ENCODE peak calls at places on chromosome 9, in four cellular contexts. C is GM23248, Q is PC-3, R is OCI-LY7. M is an unnamed sample.

GRCh38 chr9:93302586-93303257 is 118.8 kb downstream of the WNK2 start:
- DNase-seq in R (peak), Q (peak), C (peak), M (peak)

GRCh38 chr9:132908635-132909034 is 29.9 kb downstream of the SPACA9 start:
- DNase-seq in Q (no peak), R (no peak), C (no peak), M (no peak)

GRCh38 chr9:27491164-27491563 is 32.9 kb upstream of the IFNK start:
- DNase-seq in Q (no peak), R (peak), C (peak), M (no peak)

GRCh38 chr9:35726876-35727438 is 5.0 kb downstream of the TLN1 start:
- DNase-seq in R (peak), C (peak), Q (peak), M (no peak)

GRCh38 chr9:127087411-127087810 is 35.0 kb downstream of the ANGPTL2 start:
- DNase-seq in C (no peak), R (no peak), Q (no peak), M (no peak)

GRCh38 chr9:12695474-12695873 is 2.3 kb downstream of the TYRP1 start:
- DNase-seq in C (peak), Q (no peak), R (no peak), M (no peak)

GRCh38 chr9:99595796-99596195 is 225.9 kb upstream of the NR4A3 start:
- DNase-seq in C (no peak), Q (no peak), R (peak), M (no peak)

GRCh38 chr9:5336683-5337082 is 3.0 kb downstream of the RLN1 start:
- DNase-seq in Q (no peak), C (no peak), R (peak), M (peak)

GRCh38 chr9:127137640-127138360 is 15.4 kb upstream of the ANGPTL2 start:
- DNase-seq in Q (no peak), C (no peak), R (no peak), M (no peak)

GRCh38 chr9:82560036-82560435 is 502.9 kb downstream of the RASEF start:
- DNase-seq in C (no peak), Q (no peak), R (no peak), M (no peak)

GRCh38 chr9:126420643-126421564 is 94.3 kb downstream of the MVB12B start:
- DNase-seq in Q (peak), R (no peak), C (peak), M (no peak)

GRCh38 chr9:121169094-121169601 is 32.5 kb downstream of the RAB14 start:
- DNase-seq in Q (peak), R (peak), C (peak), M (no peak)

GRCh38 chr9:125241863-125242739 is 958 bp upstream of the HSPA5 start:
- DNase-seq in R (no peak), Q (no peak), C (peak), M (no peak)

GRCh38 chr9:79610019-79610760 is 38.4 kb downstream of the TLE4 start:
- DNase-seq in R (no peak), Q (no peak), C (peak), M (no peak)

GRCh38 chr9:97501177-97501971 is at the start of gene TMOD1:
- DNase-seq in C (peak), Q (peak), R (no peak), M (peak)

GRCh38 chr9:132948482-132949050 is 4.2 kb upstream of the TSC1 start:
- DNase-seq in Q (no peak), R (no peak), C (no peak), M (no peak)

GRCh38 chr9:5563886-5564285 is 53.6 kb downstream of the PDCD1LG2 start:
- DNase-seq in Q (peak), C (peak), R (no peak), M (no peak)

GRCh38 chr9:120319452-120319851 is 260.5 kb downstream of the CDK5RAP2 start:
- DNase-seq in R (no peak), Q (no peak), C (no peak), M (no peak)

GRCh38 chr9:18730241-18730640 is 256.3 kb downstream of the ADAMTSL1 start:
- DNase-seq in R (no peak), C (no peak), Q (no peak), M (no peak)

GRCh38 chr9:137320555-137321384 is 18.7 kb upstream of the NRARP start:
- DNase-seq in Q (no peak), R (peak), C (no peak), M (no peak)

GRCh38 chr9:22913026-22913425 is 466.4 kb downstream of the DMRTA1 start:
- DNase-seq in Q (no peak), C (no peak), R (no peak), M (no peak)

GRCh38 chr9:14249527-14249926 is 64.4 kb downstream of the NFIB start:
- DNase-seq in C (no peak), R (no peak), Q (no peak), M (no peak)

GRCh38 chr9:68706579-68707201 is 1.6 kb downstream of the PIP5K1B start:
- DNase-seq in R (peak), Q (no peak), C (no peak), M (peak)

GRCh38 chr9:125476645-125477044 is 215.0 kb downstream of the GAPVD1 start:
- DNase-seq in C (no peak), Q (no peak), R (no peak), M (no peak)

GRCh38 chr9:34590376-34591090 is 1.0 kb upstream of the CNTFR start:
- DNase-seq in C (no peak), Q (no peak), R (no peak), M (no peak)

GRCh38 chr9:93181672-93182435 is 2.1 kb upstream of the WNK2 start:
- DNase-seq in C (no peak), Q (no peak), R (no peak), M (no peak)

GRCh38 chr9:107243757-107244156 is 39.3 kb upstream of the RAD23B start:
- DNase-seq in R (no peak), Q (peak), C (peak), M (peak)

GRCh38 chr9:110591526-110591925 is 12.0 kb upstream of the SVEP1 start:
- DNase-seq in Q (peak), C (peak), R (no peak), M (no peak)

GRCh38 chr9:37499297-37499696 is 13.5 kb downstream of the POLR1E start:
- DNase-seq in Q (no peak), C (no peak), R (no peak), M (no peak)

GRCh38 chr9:133566382-133566781 is 31.9 kb downstream of the ADAMTSL2 start:
- DNase-seq in C (no peak), Q (no peak), R (no peak), M (no peak)

GRCh38 chr9:130741831-130742449 is 48.4 kb downstream of the EXOSC2 start:
- DNase-seq in R (no peak), Q (peak), C (peak), M (no peak)

GRCh38 chr9:26657958-26658357 is 234.6 kb downstream of the CAAP1 start:
- DNase-seq in R (no peak), Q (peak), C (no peak), M (no peak)

GRCh38 chr9:97761066-97761598 is 64.0 kb upstream of the XPA start:
- DNase-seq in Q (no peak), R (no peak), C (no peak), M (no peak)

GRCh38 chr9:120874226-120874839 is 2.7 kb downstream of the PHF19 start:
- DNase-seq in C (no peak), R (no peak), Q (no peak), M (no peak)

GRCh38 chr9:123232332-123232731 is 36.1 kb downstream of the STRBP start:
- DNase-seq in Q (no peak), C (no peak), R (no peak), M (no peak)
- H3K4me2 ChIP-seq in Q (no peak), C (no peak), R (no peak), M (no peak)

GRCh38 chr9:2622361-2623045 is 916 bp downstream of the VLDLR start:
- DNase-seq in R (no peak), C (peak), Q (no peak), M (no peak)
- TF ChIP-seq EZH2phosphoT487 in R (no peak), C (no peak), Q (no peak), M (no peak)

GRCh38 chr9:16509946-16510504 is 360.4 kb downstream of the BNC2 start:
- DNase-seq in Q (peak), C (peak), R (no peak), M (no peak)
- H3K4me2 ChIP-seq in Q (no peak), C (peak), R (no peak), M (no peak)

GRCh38 chr9:114335745-114336144 is 6.1 kb downstream of the ORM2 start:
- DNase-seq in R (no peak), C (no peak), Q (no peak), M (no peak)

GRCh38 chr9:114338187-114338586 is 8.5 kb downstream of the ORM2 start:
- DNase-seq in R (no peak), Q (no peak), C (no peak), M (no peak)

GRCh38 chr9:114334490-114334889 is 4.8 kb downstream of the ORM2 start:
- DNase-seq in C (no peak), R (no peak), Q (no peak), M (no peak)

GRCh38 chr9:114336699-114337395 is 7.2 kb downstream of the ORM2 start:
- DNase-seq in R (no peak), Q (no peak), C (no peak), M (no peak)

GRCh38 chr9:114336157-114336556 is 6.5 kb downstream of the ORM2 start:
- DNase-seq in Q (no peak), C (no peak), R (no peak), M (no peak)
- TF ChIP-seq EZH2phosphoT487 in Q (no peak), C (no peak), R (no peak), M (no peak)

GRCh38 chr9:72997387-72997995 is 44.6 kb upstream of the ALDH1A1 start:
- DNase-seq in R (no peak), C (no peak), Q (no peak), M (no peak)
- H3K4me2 ChIP-seq in R (no peak), C (no peak), Q (no peak), M (no peak)

M was measured in MM.1S.